ENCODE peak calls at places on chromosomes 7 and 10, in six cellular contexts. F is HCT116, A is H1, B is IMR-90, M is fibroblast of lung, Q is astrocyte. T is an unnamed sample.

GRCh38 chr7:19538036-19538435 is 170.8 kb downstream of the POLR1F start:
- DNase-seq in M (peak; percentile 44), A (no peak), B (no peak), F (no peak), Q (peak; percentile 28), T (no peak)

GRCh38 chr7:132451161-132451560 is 125.1 kb downstream of the PLXNA4 start:
- DNase-seq in M (no peak), B (no peak), A (no peak), F (no peak), Q (no peak), T (no peak)

GRCh38 chr10:113709221-113709838 is 29.6 kb downstream of the CASP7 start:
- DNase-seq in F (no peak), Q (peak; percentile 71), B (peak; percentile 85), M (peak; percentile 79), A (no peak), T (no peak)

GRCh38 chr7:112723416-112723815 is 66.8 kb downstream of the TMEM168 start:
- DNase-seq in A (no peak), M (peak; percentile 43), Q (peak; percentile 31), B (peak; percentile 55), F (no peak), T (no peak)

GRCh38 chr10:67114945-67115344 is 189.1 kb downstream of the LRRTM3 start:
- DNase-seq in Q (no peak), F (no peak), M (no peak), A (no peak), B (no peak), T (no peak)

GRCh38 chr10:120507651-120508050 is 50.6 kb downstream of the PLPP4 start:
- DNase-seq in A (no peak), Q (no peak), F (no peak), M (no peak), B (no peak), T (no peak)

GRCh38 chr7:87217983-87218653 is 1.4 kb downstream of the TMEM243 start:
- DNase-seq in A (no peak), F (no peak), B (no peak), M (no peak), Q (no peak), T (no peak)

GRCh38 chr10:106625761-106626160 is 538.7 kb downstream of the SORCS1 start:
- DNase-seq in M (no peak), A (no peak), F (no peak), B (no peak), Q (no peak), T (no peak)

GRCh38 chr7:32221056-32221455 is 150.8 kb upstream of the PDE1C start:
- DNase-seq in B (no peak), M (no peak), Q (no peak), A (no peak), F (no peak), T (no peak)

GRCh38 chr7:151472644-151473380 is 32.9 kb upstream of the CRYGN start:
- DNase-seq in B (no peak), F (no peak), M (peak; percentile 42), Q (peak; percentile 31), A (no peak), T (peak; percentile 59)
- H3K4me2 ChIP-seq in B (no peak overlapping the region), F (no peak overlapping the region), M (no peak overlapping the region), Q (peak overlapping the region; percentile 2), A (peak overlapping the region; percentile 12), T (peak overlapping the region; percentile 42)

DNA sequence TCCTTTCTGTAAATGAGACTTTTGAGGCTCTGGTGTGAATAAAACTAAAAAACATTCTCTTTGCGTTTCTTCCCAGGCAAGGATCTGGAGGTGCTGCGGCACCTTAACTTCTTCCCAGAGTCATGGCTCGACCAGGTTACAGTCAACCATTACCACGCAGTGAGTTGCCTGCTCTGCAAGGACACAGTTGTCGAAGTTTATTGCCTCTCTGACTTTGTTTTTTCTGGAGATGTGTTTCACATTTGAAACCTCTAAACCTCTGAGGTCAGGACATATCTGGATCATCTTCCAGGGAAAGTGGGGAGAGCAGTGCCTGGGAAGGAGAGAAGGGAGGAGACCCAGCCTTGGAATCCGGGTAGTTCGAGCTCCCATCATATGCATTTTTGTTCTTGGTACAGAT is 43.4 kb upstream of the PLEKHA1 start:
- DNase-seq in M (no peak), F (no peak), Q (no peak), B (no peak), A (no peak), T (no peak)
- H3K9ac ChIP-seq in M (no peak overlapping the region), F (no peak overlapping the region), Q (no peak overlapping the region), B (no peak overlapping the region), A (no peak overlapping the region), T (no peak overlapping the region)

DNA sequence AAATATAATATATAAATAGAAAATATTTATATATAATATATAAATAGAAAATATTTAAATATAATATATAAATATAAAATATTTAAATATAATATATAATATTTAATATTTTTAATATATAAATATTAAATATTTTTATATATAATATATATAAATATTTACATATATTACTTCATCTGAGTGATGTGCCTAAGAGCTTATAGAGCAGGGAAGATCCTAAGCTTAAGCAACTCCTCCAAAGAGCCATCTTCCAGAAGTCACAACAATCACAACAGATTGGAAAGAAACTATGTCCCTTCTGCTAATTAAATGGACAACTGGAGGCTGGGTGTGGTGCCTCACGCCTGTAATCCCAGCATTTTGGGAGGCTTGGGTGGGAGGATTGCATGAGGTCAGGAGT is 198.9 kb downstream of the SKIDA1 start:
- DNase-seq in M (no peak), Q (no peak), F (no peak), A (no peak), B (no peak), T (no peak)
- TF ChIP-seq CTCF in M (no peak), Q (no peak), F (no peak), A (no peak), B (no peak), T (no peak)

GRCh38 chr7:74272305-74273038 is 16.7 kb upstream of the CLIP2 start:
- DNase-seq in B (peak; percentile 97), Q (peak; percentile 96), A (no peak), F (no peak), M (peak; percentile 97), T (no peak)
- H3K4me2 ChIP-seq in B (peak overlapping the region; percentile 41), Q (peak overlapping the region; percentile 73), A (peak overlapping the region; percentile 44), F (peak overlapping the region; percentile 54), M (peak overlapping the region; percentile 80), T (no peak overlapping the region)

DNA sequence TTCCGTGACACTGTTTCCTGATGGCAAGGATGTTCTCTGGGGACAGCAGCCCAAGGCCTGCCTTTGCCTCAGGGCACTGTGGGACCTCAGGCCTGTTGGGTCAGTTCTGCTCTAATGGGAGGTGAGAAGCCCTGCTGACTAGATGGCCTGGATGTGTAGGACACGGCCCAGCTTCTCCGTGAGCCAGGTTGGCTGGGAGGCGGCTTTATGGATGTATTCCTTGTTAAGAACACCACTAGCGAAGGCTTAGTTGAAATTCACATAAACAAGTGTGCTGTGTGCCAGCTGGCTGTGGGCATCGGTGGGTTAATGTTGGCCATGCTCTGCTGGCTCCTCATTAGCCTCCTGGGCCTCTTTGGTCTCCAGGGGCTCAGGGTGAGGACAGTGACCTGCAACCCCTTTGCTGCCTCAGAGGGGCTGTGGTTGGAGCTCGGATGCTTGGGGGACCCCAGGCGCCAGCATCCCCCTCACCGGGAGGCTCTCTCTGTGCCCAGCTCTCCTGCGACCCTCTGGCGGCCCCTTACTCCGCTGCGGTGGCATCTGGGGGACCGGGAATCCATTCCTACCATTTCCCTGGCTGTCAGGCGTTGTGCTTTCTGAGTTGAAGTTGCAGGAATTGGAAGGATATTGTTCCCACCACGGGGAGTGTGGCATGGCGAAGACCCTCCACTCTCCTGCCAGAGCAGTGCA is 22.8 kb upstream of the DPYSL4 start:
- DNase-seq in F (no peak), A (no peak), B (no peak), Q (no peak), M (no peak), T (no peak)
- H3K9ac ChIP-seq in F (no peak overlapping the region), A (no peak overlapping the region), B (no peak overlapping the region), Q (no peak overlapping the region), M (no peak overlapping the region), T (no peak overlapping the region)

GRCh38 chr7:122885583-122886356 is 490 bp downstream of the CADPS2 start:
- DNase-seq in F (no peak), A (no peak), Q (peak; percentile 26), M (peak; percentile 51), B (no peak), T (peak; percentile 85)
- TF ChIP-seq CTCF in F (no peak), A (no peak), Q (no peak), M (peak; percentile 15), B (no peak), T (peak; percentile 39)

DNA sequence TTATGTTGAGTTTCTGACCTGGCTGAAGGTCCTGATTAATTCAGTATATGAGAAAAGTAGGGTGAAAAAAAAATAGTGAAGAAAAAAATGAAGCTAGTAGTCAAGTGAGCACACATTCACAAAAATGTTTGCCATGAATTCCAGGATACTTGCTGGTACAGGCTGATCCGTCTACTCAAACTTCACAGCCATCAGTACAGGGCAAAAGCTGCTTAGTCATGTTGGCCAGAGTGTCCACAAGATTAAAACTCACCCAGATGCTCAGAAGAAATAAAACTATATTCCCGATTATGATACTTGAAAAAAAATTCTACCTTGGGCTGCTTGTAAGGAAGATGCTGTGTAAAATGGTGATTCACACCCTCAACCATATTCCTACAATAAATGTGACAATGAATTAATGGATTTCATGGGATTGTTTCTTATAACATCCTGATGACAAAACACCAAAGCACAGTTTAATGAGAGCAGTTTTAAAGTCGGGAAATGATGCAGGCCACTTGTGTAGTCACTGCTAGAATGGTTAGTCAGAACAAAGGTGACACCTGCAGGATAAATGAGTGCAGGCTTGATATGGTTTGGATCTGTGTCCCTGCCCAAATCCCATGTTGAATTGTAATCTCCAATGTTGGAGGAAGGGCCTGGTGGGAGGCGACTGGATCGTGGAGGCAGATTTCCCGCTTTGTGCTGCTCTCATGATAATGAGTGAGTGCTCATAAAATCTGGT is 49.2 kb upstream of the ANKRD1 start:
- DNase-seq in B (peak; percentile 70), M (peak; percentile 83), A (no peak), F (no peak), Q (peak; percentile 78), T (no peak)
- H3K4me2 ChIP-seq in B (no peak overlapping the region), M (no peak overlapping the region), A (no peak overlapping the region), F (no peak overlapping the region), Q (no peak overlapping the region), T (no peak overlapping the region)

T was measured in MM.1S.